ENCODE peak calls at places on chromosomes 12 and 14, in ten cellular contexts. I is pancreas, Q is fibroblast of lung, D is ovary, B is AG09309, P is Caco-2, K is colonic mucosa, C is adrenal gland, U is fibroblast of pulmonary artery, V is cardiac fibroblast. R is an unnamed sample.

GRCh38 chr12:100593490-100593889 is 20.0 kb downstream of the GAS2L3 start:
- DNase-seq in V (peak), C (no peak), I (no peak), B (no peak), U (peak), Q (peak), K (no peak), D (no peak), P (no peak), R (no peak)

GRCh38 chr14:70052990-70053389 is 135.8 kb downstream of the SLC8A3 start:
- DNase-seq in K (peak), I (no peak), D (no peak), P (peak), Q (peak), V (peak), U (peak), B (no peak), C (peak), R (peak)

GRCh38 chr14:73386342-73386741 is 72.0 kb downstream of the NUMB start:
- DNase-seq in D (no peak), U (no peak), V (no peak), K (no peak), P (no peak), Q (peak), I (no peak), B (no peak), C (no peak), R (no peak)

GRCh38 chr12:115791331-115791730 is 486.2 kb downstream of the MED13L start:
- DNase-seq in I (no peak), K (no peak), V (no peak), B (no peak), Q (no peak), U (no peak), C (no peak), D (no peak), P (no peak), R (no peak)

GRCh38 chr12:66740257-66740656 is 61.4 kb upstream of the GRIP1 start:
- DNase-seq in B (no peak), D (no peak), V (no peak), K (no peak), I (no peak), Q (no peak), P (no peak), U (no peak), C (no peak), R (no peak)

GRCh38 chr14:59439256-59440015 is 25.7 kb downstream of the GPR135 start:
- DNase-seq in K (no peak), U (peak), B (peak), Q (peak), V (peak), D (no peak), I (no peak), C (no peak), P (no peak), R (no peak)

GRCh38 chr12:60535363-60535762 is 939.5 kb downstream of the SLC16A7 start:
- DNase-seq in B (peak), C (no peak), V (no peak), D (no peak), P (no peak), Q (peak), U (no peak), I (no peak), K (no peak), R (no peak)

GRCh38 chr14:23379331-23380196 is 2.7 kb downstream of the CMTM5 start:
- DNase-seq in I (peak), Q (peak), D (peak), C (peak), K (peak), B (no peak), V (peak), U (peak), P (peak), R (peak)

GRCh38 chr12:92403210-92404175 is 257.8 kb upstream of the BTG1 start:
- DNase-seq in U (no peak), C (no peak), D (no peak), I (no peak), P (no peak), B (no peak), Q (no peak), K (peak), V (peak), R (peak)

GRCh38 chr14:105563347-105563737 is 37.0 kb downstream of the TMEM121 start:
- DNase-seq in D (no peak), P (no peak), K (no peak), I (no peak), U (no peak), V (no peak), B (no peak), C (no peak), Q (no peak), R (no peak)

GRCh38 chr12:52022841-52023181 is 16.1 kb downstream of the TAMALIN start:
- DNase-seq in K (peak), Q (no peak), I (no peak), P (peak), D (no peak), C (no peak), V (no peak), U (no peak), B (no peak), R (no peak)

GRCh38 chr14:29799718-29800117 is 127.9 kb downstream of the PRKD1 start:
- DNase-seq in C (no peak), V (no peak), Q (peak), D (no peak), P (no peak), K (no peak), B (no peak), U (no peak), I (no peak), R (no peak)

GRCh38 chr12:47986266-47986610 is 18.0 kb downstream of the COL2A1 start:
- DNase-seq in C (no peak), B (no peak), I (peak), V (no peak), K (no peak), D (no peak), U (no peak), P (no peak), Q (no peak), R (no peak)

GRCh38 chr14:73477618-73478266 is 13.0 kb upstream of the RIOX1 start:
- DNase-seq in D (no peak), V (peak), U (peak), K (no peak), C (no peak), B (no peak), P (no peak), Q (no peak), I (no peak), R (peak)

GRCh38 chr12:94149781-94150482 is 1.6 kb downstream of the PLXNC1 start:
- DNase-seq in I (peak), U (peak), D (peak), C (peak), P (peak), K (peak), B (no peak), Q (peak), V (peak), R (peak)

GRCh38 chr12:103273645-103274044 is 222.1 kb downstream of the C12orf42 start:
- DNase-seq in I (no peak), C (no peak), V (no peak), K (no peak), P (no peak), Q (no peak), U (no peak), B (no peak), D (no peak), R (peak)

GRCh38 chr12:89352492-89353187 is at the start of gene DUSP6:
- DNase-seq in D (peak), K (peak), C (peak), U (peak), I (peak), P (peak), B (peak), Q (peak), V (peak), R (peak)

GRCh38 chr12:71871116-71871515 is 31.6 kb downstream of the TBC1D15 start:
- DNase-seq in Q (peak), U (peak), P (no peak), D (no peak), V (peak), C (no peak), B (no peak), I (no peak), K (no peak), R (no peak)

GRCh38 chr14:52877628-52878027 is 73.2 kb downstream of the FERMT2 start:
- DNase-seq in V (peak), D (no peak), C (no peak), K (no peak), Q (peak), P (no peak), B (no peak), I (no peak), U (peak), R (no peak)

GRCh38 chr14:49461529-49462401 is 124.4 kb downstream of the RPS29 start:
- DNase-seq in C (peak), V (peak), I (no peak), P (peak), Q (peak), B (peak), U (peak), K (peak), D (no peak), R (peak)

GRCh38 chr12:11651785-11652184 is 2.3 kb downstream of the ETV6 start:
- DNase-seq in I (no peak), K (no peak), V (peak), C (no peak), B (no peak), P (no peak), U (no peak), D (no peak), Q (peak), R (peak)

GRCh38 chr12:17411662-17412061 is 678.3 kb downstream of the RERGL start:
- DNase-seq in Q (no peak), P (no peak), V (no peak), D (no peak), C (no peak), I (no peak), U (no peak), K (no peak), B (no peak), R (no peak)

GRCh38 chr12:93638954-93639353 is 38.2 kb upstream of the CRADD start:
- DNase-seq in I (no peak), C (no peak), P (no peak), U (no peak), K (no peak), B (no peak), D (no peak), Q (no peak), V (no peak), R (no peak)

GRCh38 chr12:125140918-125141573 is 75.8 kb downstream of the AACS start:
- DNase-seq in K (no peak), V (peak), Q (peak), B (peak), C (no peak), D (no peak), I (no peak), U (peak), P (no peak), R (no peak)

GRCh38 chr12:54786081-54786480 is 68.2 kb upstream of the MUCL1 start:
- DNase-seq in Q (no peak), D (no peak), I (no peak), P (no peak), B (no peak), K (no peak), U (no peak), C (no peak), V (no peak), R (no peak)

GRCh38 chr14:77903233-77903632 is 103.3 kb downstream of the ADCK1 start:
- DNase-seq in K (no peak), V (no peak), D (no peak), U (no peak), C (no peak), Q (no peak), P (no peak), B (peak), I (no peak), R (no peak)

GRCh38 chr14:53714495-53715389 is 241.9 kb downstream of the BMP4 start:
- DNase-seq in B (no peak), U (peak), V (peak), I (no peak), C (no peak), P (no peak), K (no peak), D (no peak), Q (no peak), R (no peak)

GRCh38 chr14:36874396-36875138 is 212.9 kb downstream of the PAX9 start:
- DNase-seq in D (no peak), P (no peak), K (no peak), Q (no peak), B (no peak), C (no peak), U (no peak), V (no peak), I (no peak), R (no peak)

GRCh38 chr12:131371580-131372475 is 339.1 kb upstream of the SFSWAP start:
- DNase-seq in U (no peak), B (no peak), P (no peak), K (no peak), D (peak), Q (no peak), I (no peak), V (no peak), C (no peak), R (peak)

GRCh38 chr12:127363392-127363791 is 903.6 kb upstream of the TMEM132C start:
- DNase-seq in V (no peak), K (no peak), C (no peak), B (no peak), Q (no peak), I (no peak), D (no peak), P (no peak), U (no peak), R (peak)

GRCh38 chr12:132966676-132967415 is 10.7 kb upstream of the ZNF605 start:
- DNase-seq in C (no peak), P (no peak), V (no peak), I (no peak), K (no peak), B (no peak), U (no peak), Q (no peak), D (no peak), R (no peak)

GRCh38 chr14:104786091-104786586 is 9.4 kb downstream of the AKT1 start:
- DNase-seq in B (no peak), U (no peak), P (no peak), C (no peak), I (no peak), V (no peak), K (no peak), Q (no peak), D (no peak), R (no peak)

GRCh38 chr12:48000878-48001321 is 3.4 kb downstream of the COL2A1 start:
- DNase-seq in K (no peak), Q (peak), B (peak), D (no peak), I (no peak), V (peak), U (peak), P (peak), C (peak), R (no peak)

GRCh38 chr12:2416158-2416557 is 363.4 kb downstream of the CACNA1C start:
- DNase-seq in B (no peak), P (no peak), I (no peak), C (no peak), D (no peak), V (no peak), Q (no peak), K (no peak), U (no peak), R (no peak)

GRCh38 chr12:2415568-2415944 is 362.8 kb downstream of the CACNA1C start:
- DNase-seq in K (no peak), D (no peak), P (no peak), B (no peak), V (no peak), U (no peak), C (no peak), Q (no peak), I (peak), R (no peak)

GRCh38 chr12:2413999-2414792 is 361.4 kb downstream of the CACNA1C start:
- DNase-seq in K (no peak), Q (no peak), I (no peak), C (peak), D (no peak), V (no peak), B (no peak), U (no peak), P (no peak), R (no peak)

GRCh38 chr12:2412305-2412643 is 359.5 kb downstream of the CACNA1C start:
- DNase-seq in K (no peak), C (no peak), B (no peak), V (no peak), D (no peak), Q (no peak), P (no peak), U (no peak), I (no peak), R (no peak)

GRCh38 chr12:2414810-2415567 is 362.2 kb downstream of the CACNA1C start:
- DNase-seq in U (no peak), P (no peak), V (no peak), Q (no peak), B (no peak), D (no peak), I (peak), K (no peak), C (no peak), R (no peak)
- H3K4me3 ChIP-seq in U (no peak), P (no peak), V (no peak), Q (no peak), B (no peak), D (no peak), I (no peak), K (no peak), C (no peak), R (no peak)

DNA sequence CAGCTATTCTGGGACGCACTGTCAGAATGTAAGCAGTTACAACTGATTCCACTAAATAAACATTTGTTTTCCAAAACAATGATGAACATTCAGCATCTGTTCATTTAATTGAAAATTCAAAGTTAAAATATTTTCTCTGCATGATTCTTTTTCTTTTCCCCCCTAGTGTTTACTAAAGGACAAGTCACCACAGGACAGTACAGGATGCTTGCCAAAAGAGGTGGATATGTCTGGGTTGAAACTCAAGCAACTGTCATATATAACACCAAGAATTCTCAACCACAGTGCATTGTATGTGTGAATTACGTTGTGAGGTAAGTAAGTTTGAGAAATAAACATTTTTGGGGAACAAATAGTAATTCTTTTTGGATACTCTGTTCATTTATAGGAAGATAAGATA is 28.2 kb upstream of the SNAPC1 start:
- DNase-seq in B (no peak), U (no peak), D (no peak), P (no peak), C (no peak), I (no peak), K (no peak), V (no peak), Q (no peak), R (no peak)
- TF ChIP-seq CTCF in B (no peak), U (peak), D (no peak), P (no peak), C (no peak), I (no peak), K (no peak), V (no peak), Q (no peak), R (no peak)

GRCh38 chr12:24561411-24561871 is 387.5 kb downstream of the BCAT1 start:
- DNase-seq in K (no peak), B (no peak), P (peak), U (peak), V (peak), Q (peak), D (no peak), I (no peak), C (no peak), R (no peak)
- H3K4me3 ChIP-seq in K (peak), B (peak), P (peak), U (peak), V (peak), Q (peak), D (peak), I (peak), C (peak), R (peak)

GRCh38 chr14:96263347-96264199 is 7.6 kb downstream of the BDKRB1 start:
- DNase-seq in B (no peak), D (no peak), P (no peak), K (peak), V (peak), C (no peak), U (no peak), I (no peak), Q (peak), R (peak)
- TF ChIP-seq CTCF in B (no peak), D (no peak), P (no peak), K (no peak), V (no peak), C (no peak), U (no peak), I (no peak), Q (no peak), R (no peak)

GRCh38 chr12:1020389-1020788 is 29.4 kb downstream of the ERC1 start:
- DNase-seq in I (no peak), D (no peak), B (no peak), V (no peak), K (no peak), U (no peak), C (no peak), Q (no peak), P (no peak), R (no peak)
- H3K4me3 ChIP-seq in I (no peak), D (no peak), B (no peak), V (no peak), K (no peak), U (no peak), C (no peak), Q (no peak), P (no peak), R (no peak)

GRCh38 chr12:81615031-81615430 is 144.1 kb downstream of the PPFIA2 start:
- DNase-seq in U (no peak), B (no peak), V (no peak), P (no peak), C (no peak), K (no peak), D (no peak), I (no peak), Q (no peak), R (no peak)

DNA sequence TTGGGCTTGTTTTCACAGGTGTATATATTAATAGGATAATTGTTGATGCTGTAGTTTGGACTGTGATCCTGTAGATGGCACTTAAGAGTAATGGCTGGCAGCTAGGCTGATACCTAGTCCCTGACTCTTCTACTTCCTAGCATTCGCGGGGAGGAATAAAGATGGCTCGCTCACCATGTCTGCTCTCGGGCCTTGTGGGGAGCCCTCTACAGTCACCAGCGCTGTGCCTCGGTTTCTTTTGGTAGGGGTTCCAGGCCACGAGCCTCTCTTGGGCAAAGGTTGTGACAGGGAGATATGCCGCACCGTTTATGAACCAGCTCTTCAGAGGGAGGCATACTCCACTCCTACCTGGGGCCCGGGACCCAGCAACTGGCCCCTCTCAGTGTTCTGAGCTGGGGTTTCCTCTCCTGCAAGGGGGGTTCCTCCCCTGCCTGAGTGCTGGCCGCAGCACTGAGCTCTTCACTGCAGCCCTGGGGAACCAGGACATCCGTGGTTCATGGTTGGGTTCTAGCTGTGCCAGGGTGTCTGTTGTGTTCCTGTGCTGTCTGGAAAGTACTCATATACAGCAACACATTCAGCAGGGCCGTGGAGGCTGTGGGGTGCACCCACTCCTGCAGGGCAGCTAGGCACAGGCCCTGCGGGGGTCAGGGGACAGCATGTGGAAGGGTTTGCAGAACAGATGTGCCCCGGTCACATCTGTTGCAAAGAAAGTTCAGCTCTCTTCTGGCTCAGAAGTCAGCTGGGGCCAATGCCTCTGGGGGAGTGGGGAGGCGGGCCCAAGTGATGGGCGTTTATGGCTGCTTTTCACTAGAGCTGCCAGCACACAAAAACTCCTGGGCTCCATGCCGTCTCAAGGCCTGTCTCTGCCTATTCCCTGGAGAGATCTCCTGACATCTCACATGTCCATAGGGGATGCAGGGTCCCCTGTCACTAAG is 147.9 kb downstream of the PPFIA2 start:
- DNase-seq in U (peak), V (peak), D (no peak), C (no peak), Q (no peak), B (no peak), I (no peak), P (peak), K (no peak), R (peak)
- TF ChIP-seq CTCF in U (peak), V (peak), D (no peak), C (no peak), Q (peak), B (peak), I (no peak), P (peak), K (no peak), R (peak)